ENCODE peak calls at places on chromosomes 13 and 19, in five cellular contexts. Y, V, D, E and Q are unnamed samples. For H3K4me1, the result is how much of the 10 kb centered on the place peaks cover.

GRCh38 chr13:26967119-26968038 is 204.2 kb downstream of the USP12 start:
- DNase-seq in Y (no peak), V (no peak), D (no peak), E (peak), Q (no peak)

GRCh38 chr19:47280183-47280797 is 5.6 kb downstream of the INAFM1 start:
- DNase-seq in Y (peak), V (peak), D (no peak), E (no peak), Q (no peak)

GRCh38 chr19:11482384-11483050 is 1.7 kb upstream of the ELAVL3 start:
- DNase-seq in Y (peak), V (peak), D (no peak), E (peak), Q (peak)

GRCh38 chr19:16435238-16435911 is 36.4 kb downstream of the EPS15L1 start:
- DNase-seq in Y (no peak), V (no peak), D (no peak), E (peak), Q (no peak)

GRCh38 chr19:38401148-38401547 is 1.7 kb upstream of the FAM98C start:
- DNase-seq in Y (no peak), V (no peak), D (no peak), E (no peak), Q (no peak)

GRCh38 chr13:32752997-32753606 is 166.8 kb downstream of the PDS5B start:
- DNase-seq in Y (no peak), V (no peak), D (no peak), E (no peak), Q (no peak)

GRCh38 chr19:9727644-9728043 is 40.9 kb downstream of the ZNF846 start:
- DNase-seq in Y (no peak), V (no peak), D (no peak), E (no peak), Q (no peak)

GRCh38 chr13:40233731-40234195 is 432.7 kb downstream of the FOXO1 start:
- DNase-seq in Y (no peak), V (no peak), D (no peak), E (peak), Q (no peak)

GRCh38 chr13:93227906-93228801 is 1.5 kb downstream of the GPC6 start:
- DNase-seq in Y (no peak), V (no peak), D (no peak), E (peak), Q (no peak)

GRCh38 chr19:16849168-16849567 is 20.0 kb downstream of the SIN3B start:
- DNase-seq in Y (no peak), V (no peak), D (no peak), E (no peak), Q (no peak)

DNA sequence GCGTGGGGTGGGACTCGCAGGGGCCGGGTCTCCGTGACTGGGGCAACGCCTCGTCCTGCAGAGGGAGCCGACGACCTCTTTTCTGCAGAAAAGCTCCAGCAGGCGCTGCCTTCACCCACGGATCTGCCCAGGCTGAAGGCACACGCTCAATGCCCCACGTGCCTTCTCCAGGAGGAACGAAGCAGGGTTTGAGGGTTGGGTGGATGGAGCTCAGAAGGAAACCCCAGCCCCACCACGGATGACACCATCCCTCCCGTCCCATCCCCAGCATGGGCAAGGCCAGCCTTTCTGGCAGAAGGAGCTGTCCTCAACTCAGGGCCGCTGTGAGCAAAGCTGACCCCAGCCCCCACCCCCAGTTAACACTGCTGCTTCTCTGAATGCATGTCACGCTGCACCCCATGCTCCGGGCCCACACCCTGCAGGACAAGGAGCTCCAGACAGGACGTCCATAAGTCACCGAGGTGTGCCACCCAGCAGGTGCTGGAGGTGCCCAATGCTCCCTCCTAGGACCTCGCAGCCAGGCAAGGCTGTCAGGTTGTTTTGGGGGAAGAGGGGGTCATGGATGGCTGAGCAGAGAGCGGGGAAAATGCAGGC is 7.4 kb downstream of the C19orf25 start:
- DNase-seq in Y (no peak), V (no peak), D (no peak), E (no peak), Q (no peak)
- H3K4me3 ChIP-seq in Y (no peak), V (peak), D (no peak), E (no peak), Q (peak)

DNA sequence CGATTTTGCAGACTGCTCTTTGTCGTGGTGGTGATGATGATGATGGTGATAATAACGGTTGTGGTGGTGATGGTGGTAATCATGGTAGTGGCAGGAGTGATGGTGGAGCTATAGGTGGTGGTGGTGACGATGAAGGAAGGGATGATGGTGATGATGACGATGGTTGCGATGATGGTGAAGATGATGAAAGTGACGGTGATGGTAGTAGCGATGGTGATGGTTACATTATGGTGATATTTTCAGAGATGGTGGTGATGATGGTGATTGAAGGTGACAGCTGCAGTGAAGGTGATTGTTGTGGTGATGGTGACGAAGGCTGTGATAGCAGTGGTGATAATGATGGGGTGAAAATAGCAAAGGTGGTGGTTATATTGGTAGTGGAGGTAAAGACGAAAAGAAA is 2.1 kb upstream of the ADGRE3 start:
- DNase-seq in Y (no peak), V (no peak), D (no peak), E (no peak), Q (no peak)
- H3K4me1 ChIP-seq in Y (under half), V (under half), D (under half), E (under half), Q (under half)

GRCh38 chr19:50718255-50719118 is 1.1 kb downstream of the SHANK1 start:
- DNase-seq in Y (no peak), V (no peak), D (no peak), E (peak), Q (no peak)

GRCh38 chr19:50717026-50717723 is 2.4 kb downstream of the SHANK1 start:
- DNase-seq in Y (no peak), V (no peak), D (no peak), E (peak), Q (no peak)

GRCh38 chr19:50719119-50719435 is 525 bp downstream of the SHANK1 start:
- DNase-seq in Y (no peak), V (no peak), D (no peak), E (no peak), Q (no peak)

GRCh38 chr19:50716178-50717025 is 3.2 kb downstream of the SHANK1 start:
- DNase-seq in Y (no peak), V (no peak), D (no peak), E (peak), Q (no peak)

GRCh38 chr19:50717891-50718254 is 1.7 kb downstream of the SHANK1 start:
- DNase-seq in Y (no peak), V (no peak), D (no peak), E (peak), Q (no peak)
- H3K4me3 ChIP-seq in Y (no peak), V (no peak), D (no peak), E (no peak), Q (no peak)

GRCh38 chr19:50666346-50667176 is 17.3 kb downstream of the C19orf81 start:
- DNase-seq in Y (no peak), V (no peak), D (no peak), E (no peak), Q (no peak)
- H3K4me1 ChIP-seq in Y (under half), V (under half), D (under half), E (under half), Q (under half)

GRCh38 chr19:821976-822773 is 420 bp upstream of the PLPPR3 start:
- DNase-seq in Y (no peak), V (no peak), D (no peak), E (no peak), Q (no peak)
- H3K4me3 ChIP-seq in Y (no peak), V (no peak), D (no peak), E (peak), Q (no peak)

GRCh38 chr13:46666727-46667456 is 113.9 kb downstream of the LRCH1 start:
- DNase-seq in Y (no peak), V (peak), D (no peak), E (peak), Q (no peak)

GRCh38 chr13:46664195-46664594 is 111.2 kb downstream of the LRCH1 start:
- DNase-seq in Y (no peak), V (no peak), D (no peak), E (no peak), Q (no peak)

GRCh38 chr13:46663644-46664043 is 110.7 kb downstream of the LRCH1 start:
- DNase-seq in Y (no peak), V (no peak), D (no peak), E (no peak), Q (no peak)

GRCh38 chr13:46665630-46666482 is 112.9 kb downstream of the LRCH1 start:
- DNase-seq in Y (no peak), V (peak), D (no peak), E (no peak), Q (no peak)

DNA sequence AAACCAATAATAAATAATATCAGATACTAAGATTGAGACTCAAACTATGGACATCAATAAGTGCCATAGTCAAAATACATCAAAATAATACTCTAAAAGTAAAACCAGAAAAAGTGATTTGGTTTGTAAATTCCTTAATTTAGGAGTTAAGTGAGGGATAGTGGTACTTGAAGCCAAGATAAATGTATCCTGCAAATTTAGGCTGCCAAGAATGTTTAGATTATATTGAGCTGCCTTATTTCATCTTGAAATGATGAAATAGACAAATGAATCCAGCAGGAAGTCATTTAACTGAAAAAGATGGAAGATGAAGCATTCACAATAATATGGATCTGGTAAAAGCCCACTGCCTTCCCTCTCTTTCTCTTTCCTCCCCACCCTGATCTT is 112.3 kb downstream of the LRCH1 start:
- DNase-seq in Y (no peak), V (no peak), D (no peak), E (no peak), Q (no peak)
- H3K4me1 ChIP-seq in Y (under half), V (under half), D (half or more), E (half or more), Q (under half)

DNA sequence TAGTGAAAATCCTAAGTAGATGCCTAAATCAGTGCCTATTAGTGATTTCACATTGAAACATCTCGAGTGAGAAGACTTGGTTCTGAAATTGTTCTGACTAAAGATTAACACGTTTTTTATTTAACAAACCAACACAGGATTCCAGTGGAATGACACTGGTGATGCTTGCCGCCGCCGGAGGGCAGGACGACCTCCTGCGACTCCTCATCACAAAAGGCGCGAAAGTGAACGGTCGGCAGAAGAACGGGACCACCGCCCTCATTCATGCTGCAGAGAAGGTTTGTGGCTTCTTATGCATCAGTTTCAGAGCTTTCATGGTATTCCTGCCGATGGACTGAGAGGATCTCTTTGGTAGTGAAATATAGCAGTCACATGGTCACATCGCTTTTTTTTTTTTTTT is 28.1 kb downstream of the MPHOSPH8 start:
- DNase-seq in Y (no peak), V (no peak), D (no peak), E (no peak), Q (no peak)
- H3K4me3 ChIP-seq in Y (no peak), V (no peak), D (no peak), E (no peak), Q (no peak)

GRCh38 chr19:5035817-5036732 is 67.2 kb downstream of the KDM4B start:
- DNase-seq in Y (no peak), V (no peak), D (no peak), E (no peak), Q (no peak)
- H3K4me1 ChIP-seq in Y (under half), V (under half), D (under half), E (half or more), Q (under half)